ENCODE peak calls at places on chromosomes 12 and 14, in eight cellular contexts. O is EH; F is NCI-H510A treated with DMSO at 0.1 percent for 48 hours; W is GM10248; T is BE2C; X is COR-L47; G is HEK293T; I is activated CD8-positive, alpha-beta T cell treated with anti-CD3 and anti-CD28 coated beads, Interleukin-2, amount 10 ng/mL, durations not matched to agents 7 days and 5 days. D is an unnamed sample.

GRCh38 chr12:62714409-62715075 is 220.4 kb downstream of the PPM1H start:
- DNase-seq in O (peak), F (peak), W (no peak), T (no peak), X (no peak), G (no peak), I (no peak), D (no peak)

GRCh38 chr12:32369202-32369601 is 30.2 kb upstream of the FGD4 start:
- DNase-seq in O (no peak), F (no peak), W (no peak), T (no peak), X (no peak), G (no peak), I (no peak), D (no peak)

GRCh38 chr12:117277875-117278274 is 83.6 kb downstream of the NOS1 start:
- DNase-seq in O (no peak), F (no peak), W (no peak), T (no peak), X (no peak), G (no peak), I (no peak), D (no peak)

GRCh38 chr14:63727736-63728728 is at the start of gene SGPP1:
- DNase-seq in O (peak), F (peak), W (peak), T (peak), X (peak), G (peak), I (peak), D (peak)

GRCh38 chr14:20652996-20653975 is 11.8 kb upstream of the OR6S1 start:
- DNase-seq in O (peak), F (no peak), W (peak), T (peak), X (no peak), G (peak), I (peak), D (peak)

GRCh38 chr12:30537228-30537627 is 158.4 kb downstream of the IPO8 start:
- DNase-seq in O (no peak), F (no peak), W (no peak), T (no peak), X (no peak), G (no peak), I (no peak), D (no peak)

GRCh38 chr12:89243786-89244185 is 108.5 kb downstream of the DUSP6 start:
- DNase-seq in O (peak), F (no peak), W (no peak), T (no peak), X (no peak), G (no peak), I (no peak), D (no peak)

GRCh38 chr14:101965796-101966718 is 1.7 kb downstream of the DYNC1H1 start:
- DNase-seq in O (peak), F (peak), W (no peak), T (no peak), X (no peak), G (no peak), I (no peak), D (no peak)

GRCh38 chr14:30085943-30086342 is 158.3 kb upstream of the PRKD1 start:
- DNase-seq in O (no peak), F (no peak), W (no peak), T (no peak), X (no peak), G (no peak), I (no peak), D (no peak)

GRCh38 chr12:131511803-131512564 is 198.9 kb upstream of the SFSWAP start:
- DNase-seq in O (no peak), F (no peak), W (no peak), T (peak), X (no peak), G (no peak), I (no peak), D (no peak)

GRCh38 chr12:71440393-71441349 is 1.1 kb downstream of the LGR5 start:
- DNase-seq in O (peak), F (no peak), W (no peak), T (peak), X (no peak), G (no peak), I (peak), D (no peak)